ENCODE peak calls at places on chromosome 21, in ten cellular contexts. S is heart right ventricle; N is H7; D is thoracic aorta; H is cardiac muscle cell; O is psoas muscle; V is CD8-positive, alpha-beta T cell; G is uterus; U is GM06990; K is body of pancreas. Z is an unnamed sample. For H3K27me3, the result is how much of the 10 kb centered on the place peaks cover.

GRCh38 chr21:33813832-33814231 is 101.8 kb downstream of the ATP5PO start:
- DNase-seq in V (no peak), S (no peak), G (no peak), D (no peak), N (no peak), K (no peak), H (no peak), U (no peak), O (no peak), Z (no peak)

GRCh38 chr21:32411366-32412161 is 942 bp upstream of the EVA1C start:
- DNase-seq in D (peak), O (peak), S (peak), U (no peak), N (peak), G (peak), H (peak), K (peak), V (peak), Z (peak)

GRCh38 chr21:33924766-33925100 is 9.1 kb upstream of the ATP5PO start:
- DNase-seq in S (no peak), U (no peak), G (no peak), V (no peak), D (no peak), H (no peak), N (no peak), K (no peak), O (no peak), Z (no peak)

GRCh38 chr21:32306021-32306780 is 7.5 kb downstream of the MRAP start:
- DNase-seq in K (no peak), N (peak), S (no peak), D (no peak), G (no peak), U (no peak), H (peak), O (no peak), V (no peak), Z (no peak)

GRCh38 chr21:28084951-28085350 is 907.7 kb downstream of the LTN1 start:
- DNase-seq in O (no peak), G (no peak), K (no peak), H (no peak), D (no peak), U (no peak), V (no peak), N (no peak), S (no peak), Z (no peak)

GRCh38 chr21:33019885-33020557 is 5.7 kb upstream of the OLIG2 start:
- DNase-seq in D (no peak), K (no peak), H (no peak), S (no peak), U (no peak), V (no peak), G (no peak), O (no peak), N (peak), Z (no peak)

GRCh38 chr21:40967771-40968170 is 120.8 kb upstream of the DSCAM start:
- DNase-seq in O (no peak), D (no peak), K (no peak), V (no peak), H (no peak), G (no peak), U (no peak), S (no peak), N (peak), Z (no peak)

GRCh38 chr21:35084869-35085268 is 35.8 kb upstream of the RUNX1 start:
- DNase-seq in K (no peak), U (no peak), G (no peak), O (no peak), H (no peak), S (no peak), N (no peak), D (no peak), V (no peak), Z (no peak)

GRCh38 chr21:34526618-34527290 is 14.7 kb upstream of the KCNE1 start:
- DNase-seq in O (peak), U (no peak), G (peak), K (peak), S (no peak), H (peak), D (peak), V (no peak), N (peak), Z (peak)

GRCh38 chr21:38667466-38667865 is 138.3 kb upstream of the ETS2 start:
- DNase-seq in D (no peak), O (no peak), K (no peak), V (no peak), G (no peak), H (no peak), U (no peak), N (no peak), S (no peak), Z (no peak)

GRCh38 chr21:32061755-32062154 is 188.9 kb downstream of the HUNK start:
- DNase-seq in N (no peak), H (no peak), G (no peak), K (no peak), V (no peak), S (no peak), O (no peak), D (no peak), U (no peak), Z (no peak)

GRCh38 chr21:34093083-34093482 is 19.7 kb downstream of the MRPS6 start:
- DNase-seq in H (no peak), V (no peak), O (no peak), S (no peak), N (no peak), U (no peak), G (no peak), D (no peak), K (no peak), Z (no peak)

GRCh38 chr21:39136711-39137110 is 46.5 kb downstream of the PSMG1 start:
- DNase-seq in K (no peak), U (no peak), S (no peak), H (no peak), G (no peak), O (no peak), D (no peak), V (no peak), N (no peak), Z (no peak)

GRCh38 chr21:39441502-39442475 is 3.8 kb downstream of the LCA5L start:
- DNase-seq in G (no peak), D (no peak), K (peak), H (peak), O (no peak), S (no peak), V (no peak), U (no peak), N (peak), Z (peak)

GRCh38 chr21:39125752-39126485 is 57.3 kb downstream of the PSMG1 start:
- DNase-seq in O (no peak), G (no peak), N (peak), D (no peak), H (peak), K (peak), V (no peak), S (no peak), U (no peak), Z (peak)

DNA sequence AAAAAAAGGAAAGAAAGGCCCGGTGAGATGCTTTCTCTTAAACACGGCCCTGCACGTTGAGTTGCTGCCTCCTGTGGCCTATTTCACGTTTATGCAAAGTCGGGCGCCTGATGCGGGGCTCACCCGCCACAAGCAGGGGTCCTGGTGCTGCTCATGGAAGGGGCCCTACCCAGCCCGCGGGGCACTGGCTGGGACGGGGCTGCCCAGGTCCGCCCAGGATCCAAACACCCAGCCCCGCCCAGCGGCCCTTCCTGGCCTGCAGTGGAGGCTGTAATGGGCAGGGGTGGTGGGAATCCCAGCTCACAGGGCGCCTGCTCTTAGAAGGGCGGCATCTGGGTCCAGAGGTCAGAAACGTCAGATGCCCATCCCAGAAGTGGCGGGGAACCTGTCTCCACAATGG is 1.6 kb downstream of the COL6A2 start:
- DNase-seq in N (peak), U (no peak), K (peak), G (peak), S (peak), V (peak), O (peak), H (no peak), D (peak), Z (peak)
- H3K4me3 ChIP-seq in N (peak), U (no peak), K (no peak), G (peak), S (peak), V (no peak), O (peak), H (no peak), D (peak), Z (peak)

GRCh38 chr21:36691539-36692124 is 7.3 kb upstream of the SIM2 start:
- DNase-seq in V (no peak), S (no peak), D (no peak), K (no peak), U (no peak), N (peak), G (no peak), O (no peak), H (no peak), Z (no peak)
- H3K27me3 ChIP-seq in V (under half), S (half or more), D (half or more), K (under half), U (under half), N (half or more), G (under half), O (under half), H (half or more), Z (under half)

DNA sequence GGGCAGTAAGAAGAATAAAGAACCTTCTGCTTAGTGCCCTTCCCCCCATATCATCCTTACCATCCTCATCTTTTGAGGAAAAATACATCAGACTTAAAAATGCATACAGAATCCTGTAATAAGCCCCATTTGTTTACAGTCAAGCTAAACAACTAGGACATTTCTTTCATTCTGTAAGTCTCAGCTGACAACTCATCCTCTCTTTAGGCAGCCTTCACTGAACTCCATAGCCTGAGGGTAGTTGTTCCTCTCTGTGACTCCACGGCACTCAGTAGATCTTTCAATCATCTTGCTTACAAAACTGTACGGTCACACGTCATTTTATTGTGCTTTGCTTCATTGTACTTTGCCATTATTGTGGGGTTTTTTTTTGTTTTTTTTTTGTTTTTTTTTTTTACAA is 82.5 kb downstream of the NRIP1 start:
- DNase-seq in D (no peak), H (no peak), O (no peak), U (no peak), G (no peak), N (no peak), K (no peak), S (no peak), V (no peak), Z (no peak)
- H3K4me3 ChIP-seq in D (no peak), H (no peak), O (no peak), U (no peak), G (no peak), N (no peak), K (no peak), S (no peak), V (no peak), Z (no peak)

GRCh38 chr21:30348506-30348905 is at the start of gene KRTAP23-1:
- DNase-seq in U (no peak), V (no peak), H (no peak), G (no peak), K (no peak), O (no peak), D (no peak), S (no peak), N (no peak), Z (no peak)
- H3K27me3 ChIP-seq in U (under half), V (under half), H (under half), G (under half), K (under half), O (under half), D (under half), S (under half), N (under half), Z (under half)

DNA sequence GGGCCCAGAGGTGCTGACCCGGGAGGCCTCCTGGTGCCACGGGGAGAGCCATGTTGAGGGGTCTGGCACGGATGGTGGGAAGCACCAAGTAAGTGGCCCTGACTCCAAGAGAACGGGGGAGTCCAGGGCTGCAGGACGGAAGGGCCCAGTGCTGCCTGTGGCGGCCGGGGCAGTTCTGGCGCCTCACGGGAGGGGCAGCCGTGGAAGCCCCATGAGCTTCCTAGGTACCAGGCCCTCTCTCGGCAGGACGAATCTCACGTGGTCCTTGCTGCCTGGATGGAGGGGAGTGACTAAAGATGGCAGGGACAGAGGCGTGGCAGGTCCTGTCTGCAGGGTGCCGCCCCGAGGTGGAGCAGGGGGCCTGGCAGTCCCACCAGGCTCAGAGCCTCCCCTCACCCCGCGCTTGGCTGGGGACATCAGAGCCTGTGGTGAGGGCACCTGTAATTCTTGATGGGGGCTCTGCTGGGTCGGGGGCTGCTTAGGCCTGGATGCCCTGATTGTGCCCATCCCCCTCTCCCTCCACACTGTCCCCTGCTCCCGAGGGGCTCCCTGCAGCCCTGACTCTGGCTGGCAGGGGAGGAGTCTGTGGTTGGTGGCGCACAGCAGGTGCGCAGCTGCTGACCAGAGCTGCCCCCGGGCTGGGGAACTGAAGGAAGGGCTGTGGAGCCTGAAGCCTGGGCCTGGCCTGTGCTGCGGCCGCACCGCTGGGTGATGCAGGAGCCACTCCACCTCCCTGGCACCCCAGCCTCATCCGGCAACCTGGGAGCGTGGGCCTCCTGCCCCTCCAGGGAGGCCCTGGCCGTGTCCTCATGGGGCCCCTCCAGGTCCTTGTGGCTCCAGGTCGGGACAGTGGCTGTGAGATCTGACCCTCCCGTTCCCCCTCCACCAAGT is 31.4 kb downstream of the POFUT2 start:
- DNase-seq in N (peak), K (no peak), S (no peak), H (no peak), G (no peak), O (no peak), D (no peak), U (no peak), V (peak), Z (no peak)
- H3K4me3 ChIP-seq in N (no peak), K (no peak), S (no peak), H (no peak), G (no peak), O (no peak), D (no peak), U (no peak), V (no peak), Z (no peak)

GRCh38 chr21:42417533-42417932 is 13.8 kb downstream of the UBASH3A start:
- DNase-seq in N (no peak), G (no peak), K (no peak), S (no peak), U (no peak), H (no peak), V (peak), D (no peak), O (no peak), Z (no peak)

GRCh38 chr21:42423197-42423675 is 19.5 kb downstream of the UBASH3A start:
- DNase-seq in O (no peak), U (no peak), K (no peak), G (no peak), V (no peak), H (no peak), D (no peak), S (no peak), N (no peak), Z (peak)

GRCh38 chr21:42423685-42424084 is 20.0 kb downstream of the UBASH3A start:
- DNase-seq in N (no peak), U (no peak), O (no peak), H (no peak), V (no peak), G (no peak), K (no peak), S (no peak), D (no peak), Z (no peak)

GRCh38 chr21:42421018-42421793 is 17.5 kb downstream of the UBASH3A start:
- DNase-seq in O (no peak), S (no peak), U (no peak), D (no peak), V (no peak), G (no peak), N (no peak), K (no peak), H (no peak), Z (peak)

DNA sequence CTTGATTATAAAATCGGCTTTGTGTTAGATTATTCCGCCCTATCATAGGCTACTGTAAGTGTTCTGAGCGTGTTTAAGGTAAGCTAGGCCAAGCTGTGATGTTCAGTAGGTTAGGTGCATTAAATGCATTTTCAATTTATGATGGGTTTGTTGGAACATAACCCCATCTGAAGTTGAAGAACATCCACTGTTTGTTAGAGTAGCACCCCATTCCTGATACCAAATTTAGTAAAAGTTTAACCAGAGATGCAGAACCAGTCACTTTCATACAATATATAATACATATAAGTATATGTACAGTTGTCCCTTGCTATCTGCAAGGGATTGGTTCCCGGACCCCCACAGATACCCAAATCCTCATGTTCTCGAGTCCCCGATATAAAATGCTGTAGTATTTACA is 16.1 kb downstream of the UBASH3A start:
- DNase-seq in U (no peak), S (no peak), O (no peak), G (no peak), V (no peak), N (no peak), K (no peak), D (no peak), H (no peak), Z (no peak)
- H3K27me3 ChIP-seq in U (under half), S (under half), O (under half), G (under half), V (under half), N (under half), K (under half), D (under half), H (under half), Z (under half)

Z was measured in Peyer's patch.